ENCODE peak calls at places on chromosomes 4 and X, in eight cellular contexts. A is suprapubic skin, O is prostate gland, F is SK-N-SH, P is breast epithelium, C is HCT116, W is K562, L is HepG2. J is an unnamed sample.

GRCh38 chrX:47802589-47802988 is 34.1 kb upstream of the ZNF81 start:
- DNase-seq in A (no peak), L (peak), W (peak), C (no peak), O (no peak), P (no peak), F (no peak), J (no peak)

GRCh38 chr4:187179086-187180070 is 455.7 kb upstream of the FAT1 start:
- DNase-seq in W (no peak), L (no peak), A (no peak), C (no peak), P (no peak), F (no peak), O (no peak), J (no peak)

GRCh38 chr4:53497446-53498069 is 93.7 kb downstream of the LNX1 start:
- DNase-seq in F (no peak), P (peak), W (no peak), A (peak), L (peak), O (no peak), C (no peak), J (no peak)

GRCh38 chrX:11555759-11556158 is 110.0 kb downstream of the ARHGAP6 start:
- DNase-seq in C (no peak), P (no peak), F (no peak), L (peak), A (no peak), W (no peak), O (no peak), J (no peak)

GRCh38 chr4:150515135-150515534 is 66.8 kb upstream of the MAB21L2 start:
- DNase-seq in W (no peak), F (no peak), L (no peak), P (no peak), C (no peak), A (no peak), O (no peak), J (no peak)

GRCh38 chr4:39555472-39555871 is 28.2 kb upstream of the UGDH start:
- DNase-seq in W (no peak), C (no peak), L (no peak), F (no peak), P (no peak), A (no peak), O (no peak), J (no peak)

GRCh38 chrX:149648932-149649331 is 17.3 kb upstream of the TMEM185A start:
- DNase-seq in L (no peak), P (no peak), F (no peak), W (no peak), O (no peak), C (no peak), A (no peak), J (no peak)

GRCh38 chrX:123720486-123720885 is 12.4 kb downstream of the THOC2 start:
- DNase-seq in L (no peak), A (no peak), F (no peak), P (no peak), W (no peak), C (no peak), O (no peak), J (no peak)

GRCh38 chr4:128301979-128302378 is 14.4 kb upstream of the PGRMC2 start:
- DNase-seq in W (no peak), P (no peak), F (no peak), A (no peak), L (no peak), C (no peak), O (no peak), J (no peak)

GRCh38 chr4:38310446-38311043 is 350.3 kb downstream of the PTTG2 start:
- DNase-seq in P (no peak), W (no peak), C (no peak), O (no peak), L (no peak), F (no peak), A (no peak), J (no peak)

GRCh38 chr4:100174985-100175383 is 15.3 kb downstream of the DDIT4L start:
- DNase-seq in O (no peak), A (no peak), F (no peak), W (no peak), L (no peak), C (no peak), P (no peak), J (no peak)

GRCh38 chrX:1442724-1443367 is 9.9 kb downstream of the ASMTL start:
- DNase-seq in A (peak), C (no peak), W (no peak), F (no peak), L (no peak), O (no peak), P (no peak), J (peak)

GRCh38 chr4:1775731-1776500 is 17.2 kb upstream of the FGFR3 start:
- DNase-seq in C (no peak), P (no peak), W (no peak), F (peak), L (peak), A (no peak), O (no peak), J (no peak)

GRCh38 chr4:26088433-26088928 is 174.5 kb downstream of the SMIM20 start:
- DNase-seq in F (no peak), P (no peak), A (no peak), O (peak), C (no peak), L (no peak), W (no peak), J (no peak)

GRCh38 chr4:8558080-8558960 is 21.9 kb upstream of the GPR78 start:
- DNase-seq in W (no peak), F (no peak), A (peak), O (no peak), C (no peak), P (no peak), L (no peak), J (peak)

GRCh38 chrX:2478546-2479419 is 22.0 kb downstream of the DHRSX start:
- DNase-seq in P (no peak), O (no peak), L (no peak), C (peak), A (peak), F (no peak), W (no peak), J (peak)
- TF ChIP-seq POLR2AphosphoS5 in P (no peak), O (no peak), L (no peak), C (no peak), A (no peak), F (no peak), W (no peak), J (no peak)

DNA sequence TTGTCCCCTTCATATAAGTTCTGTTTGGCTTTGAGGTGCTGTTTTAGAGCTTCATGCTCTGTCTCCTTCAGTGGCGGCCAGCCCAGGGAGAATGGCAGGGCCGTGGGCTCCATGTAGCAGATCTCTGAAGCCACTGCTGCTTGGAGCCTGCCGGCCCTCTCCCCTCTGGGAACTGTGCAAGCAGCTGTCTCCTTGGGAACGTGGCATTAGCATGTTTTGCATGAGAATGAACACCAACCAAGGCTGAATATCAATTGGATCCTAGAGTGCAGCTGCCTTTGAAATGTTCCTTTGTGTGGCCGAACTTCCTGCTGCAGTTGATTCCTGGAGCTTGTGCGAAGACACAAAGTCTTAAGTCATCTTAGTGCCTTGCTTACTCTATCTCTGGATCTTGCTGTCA is 39.1 kb upstream of the CLDN34 start:
- DNase-seq in F (no peak), W (no peak), L (no peak), A (no peak), C (no peak), P (no peak), O (no peak), J (no peak)
- H3K4me3 ChIP-seq in F (no peak), W (no peak), L (no peak), A (no peak), C (no peak), P (no peak), O (no peak), J (no peak)

DNA sequence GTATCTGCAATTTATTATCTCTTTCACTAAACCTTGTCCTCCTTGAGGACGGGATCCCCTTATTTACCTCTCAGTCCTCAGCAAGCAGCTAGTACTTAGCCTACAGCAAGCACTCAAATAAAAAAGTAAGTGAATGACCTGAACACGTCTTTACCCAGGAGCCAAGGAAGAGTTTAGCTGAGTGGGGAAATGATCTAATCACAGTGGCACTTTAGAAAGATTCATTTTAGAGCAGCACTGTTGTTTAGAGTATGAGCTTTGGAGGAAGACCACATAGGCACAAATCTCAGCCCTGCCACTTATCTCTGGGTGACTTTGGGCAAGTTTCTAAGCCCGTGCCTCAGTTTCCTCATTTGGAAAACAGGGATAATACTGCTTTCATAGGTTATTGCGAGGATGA is 2.7 kb downstream of the FAM120C start:
- DNase-seq in P (no peak), W (no peak), A (no peak), C (no peak), L (no peak), F (no peak), O (no peak), J (no peak)
- TF ChIP-seq CTCF in P (no peak), W (no peak), A (no peak), C (no peak), L (no peak), F (no peak), O (no peak), J (no peak)

DNA sequence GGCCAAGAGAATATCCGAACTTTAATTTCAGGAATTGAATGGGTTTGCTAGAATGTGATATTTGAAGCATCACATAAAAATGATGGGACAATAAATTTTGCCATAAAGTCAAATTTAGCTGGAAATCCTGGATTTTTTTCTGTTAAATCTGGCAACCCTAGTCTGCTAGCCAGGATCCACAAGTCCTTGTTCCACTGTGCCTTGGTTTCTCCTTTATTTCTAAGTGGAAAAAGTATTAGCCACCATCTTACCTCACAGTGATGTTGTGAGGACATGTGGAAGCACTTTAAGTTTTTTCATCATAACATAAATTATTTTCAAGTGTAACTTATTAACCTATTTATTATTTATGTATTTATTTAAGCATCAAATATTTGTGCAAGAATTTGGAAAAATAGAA is 2.4 kb downstream of the CXCL8 start:
- DNase-seq in W (no peak), O (no peak), F (no peak), L (no peak), P (no peak), C (no peak), A (no peak), J (no peak)
- TF ChIP-seq POLR2AphosphoS5 in W (no peak), O (no peak), F (no peak), L (no peak), P (no peak), C (no peak), A (no peak), J (no peak)

J was measured in spleen.